ENCODE peak calls at places on chromosomes 5 and 9, in ten cellular contexts. D is uterus, V is HFF-Myc, G is HCT116, M is AG04449, L is AG04450, O is endothelial cell of umbilical vein, H is fibroblast of mammary gland, Y is prostate gland, X is right lobe of liver. I is an unnamed sample.

GRCh38 chr9:122126340-122127333 is 32.9 kb downstream of the NDUFA8 start:
- DNase-seq in Y (no peak), L (no peak), O (no peak), D (no peak), V (no peak), G (no peak), X (no peak), H (peak), M (no peak), I (no peak)

GRCh38 chr5:4271193-4271592 is 675.6 kb downstream of the IRX1 start:
- DNase-seq in M (no peak), L (no peak), D (no peak), Y (no peak), X (no peak), H (no peak), G (no peak), V (no peak), O (no peak), I (no peak)

GRCh38 chr5:38008198-38008597 is 168.4 kb upstream of the GDNF start:
- DNase-seq in H (no peak), V (peak), X (no peak), L (no peak), D (no peak), O (no peak), M (no peak), Y (no peak), G (no peak), I (no peak)

GRCh38 chr9:89678394-89679005 is 73.7 kb downstream of the GADD45G start:
- DNase-seq in O (no peak), V (no peak), Y (no peak), X (no peak), D (no peak), H (no peak), M (no peak), L (no peak), G (no peak), I (no peak)

GRCh38 chr9:127290666-127291065 is 26.1 kb downstream of the GARNL3 start:
- DNase-seq in G (no peak), O (no peak), L (no peak), Y (no peak), M (no peak), H (no peak), D (no peak), V (peak), X (no peak), I (no peak)

GRCh38 chr9:133460405-133461175 is 812 bp downstream of the CACFD1 start:
- DNase-seq in M (no peak), G (no peak), O (peak), V (no peak), Y (peak), H (no peak), X (peak), L (no peak), D (peak), I (no peak)

GRCh38 chr9:33349743-33350142 is 52.6 kb downstream of the AQP7 start:
- DNase-seq in H (peak), G (no peak), Y (no peak), O (no peak), D (no peak), L (no peak), V (no peak), M (no peak), X (no peak), I (no peak)

GRCh38 chr9:113649054-113649453 is 185.5 kb downstream of the RGS3 start:
- DNase-seq in H (peak), O (peak), M (no peak), D (no peak), V (no peak), L (no peak), Y (no peak), G (no peak), X (no peak), I (no peak)

GRCh38 chr5:170265527-170265926 is 32.0 kb downstream of the LCP2 start:
- DNase-seq in L (no peak), Y (no peak), O (no peak), H (peak), X (no peak), D (peak), V (no peak), M (no peak), G (no peak), I (no peak)

GRCh38 chr9:36625006-36625600 is 52.4 kb downstream of the MELK start:
- DNase-seq in G (peak), O (peak), D (no peak), H (peak), M (peak), Y (no peak), X (no peak), L (peak), V (peak), I (peak)

GRCh38 chr9:84919498-84919897 is 250.0 kb downstream of the NTRK2 start:
- DNase-seq in X (no peak), D (no peak), V (no peak), G (no peak), O (no peak), L (no peak), H (no peak), M (no peak), Y (no peak), I (no peak)

GRCh38 chr5:64330728-64331231 is 165.1 kb downstream of the RNF180 start:
- DNase-seq in X (peak), V (no peak), M (no peak), G (no peak), L (no peak), D (no peak), Y (peak), O (no peak), H (no peak), I (no peak)

GRCh38 chr9:9752722-9753121 is 860.1 kb downstream of the PTPRD start:
- DNase-seq in X (no peak), G (no peak), Y (no peak), O (no peak), H (peak), M (no peak), D (no peak), V (no peak), L (no peak), I (peak)

GRCh38 chr5:39146831-39147540 is 72.4 kb downstream of the FYB1 start:
- DNase-seq in G (no peak), D (no peak), Y (no peak), H (no peak), O (no peak), V (no peak), M (no peak), L (no peak), X (no peak), I (no peak)

GRCh38 chr5:141121563-141121962 is at the start of gene PCDHB4:
- DNase-seq in X (no peak), H (peak), O (peak), Y (no peak), V (no peak), G (no peak), M (no peak), L (no peak), D (peak), I (no peak)

GRCh38 chr5:179607449-179607931 is 16.0 kb downstream of the HNRNPH1 start:
- DNase-seq in L (no peak), D (no peak), H (peak), M (no peak), G (no peak), Y (peak), X (no peak), V (no peak), O (no peak), I (no peak)

GRCh38 chr5:54895816-54896341 is 89.5 kb downstream of the ESM1 start:
- DNase-seq in M (no peak), H (peak), Y (peak), L (no peak), X (no peak), G (peak), D (peak), O (peak), V (peak), I (no peak)

GRCh38 chr5:171927345-171927941 is 79.0 kb downstream of the FBXW11 start:
- DNase-seq in O (no peak), X (no peak), Y (no peak), M (no peak), H (peak), V (no peak), G (no peak), L (no peak), D (no peak), I (no peak)
- TF ChIP-seq CTCF in O (peak), X (peak), Y (no peak), M (peak), H (peak), V (peak), G (peak), L (peak), D (no peak), I (peak)

DNA sequence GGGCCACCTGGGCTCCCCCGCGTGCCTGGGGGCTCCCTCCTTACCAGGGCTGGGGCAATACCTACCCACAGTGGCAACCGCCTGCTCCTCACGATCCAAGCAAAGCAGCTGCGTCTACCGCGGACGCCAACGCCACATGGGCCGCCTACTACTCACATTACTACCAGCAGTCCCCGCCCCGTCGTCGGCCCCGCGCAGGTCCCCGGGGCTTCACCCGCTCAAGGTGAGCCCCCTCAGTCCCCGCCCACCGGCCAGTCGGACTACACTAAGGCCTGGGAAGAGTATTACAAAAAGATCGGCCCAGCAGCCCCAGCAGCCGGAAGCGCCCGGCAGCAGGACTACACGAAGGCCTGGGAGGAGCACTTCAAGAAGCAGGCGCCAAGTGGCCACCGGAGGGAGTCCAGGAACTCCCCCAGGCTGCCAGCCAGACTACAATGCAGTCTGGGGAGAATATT is 106.0 kb upstream of the MTAP start:
- DNase-seq in D (no peak), Y (no peak), O (no peak), H (no peak), X (no peak), L (no peak), V (no peak), M (no peak), G (no peak), I (no peak)
- TF ChIP-seq CTCF in D (no peak), Y (no peak), O (peak), H (peak), X (no peak), L (peak), V (peak), M (no peak), G (no peak), I (peak)

DNA sequence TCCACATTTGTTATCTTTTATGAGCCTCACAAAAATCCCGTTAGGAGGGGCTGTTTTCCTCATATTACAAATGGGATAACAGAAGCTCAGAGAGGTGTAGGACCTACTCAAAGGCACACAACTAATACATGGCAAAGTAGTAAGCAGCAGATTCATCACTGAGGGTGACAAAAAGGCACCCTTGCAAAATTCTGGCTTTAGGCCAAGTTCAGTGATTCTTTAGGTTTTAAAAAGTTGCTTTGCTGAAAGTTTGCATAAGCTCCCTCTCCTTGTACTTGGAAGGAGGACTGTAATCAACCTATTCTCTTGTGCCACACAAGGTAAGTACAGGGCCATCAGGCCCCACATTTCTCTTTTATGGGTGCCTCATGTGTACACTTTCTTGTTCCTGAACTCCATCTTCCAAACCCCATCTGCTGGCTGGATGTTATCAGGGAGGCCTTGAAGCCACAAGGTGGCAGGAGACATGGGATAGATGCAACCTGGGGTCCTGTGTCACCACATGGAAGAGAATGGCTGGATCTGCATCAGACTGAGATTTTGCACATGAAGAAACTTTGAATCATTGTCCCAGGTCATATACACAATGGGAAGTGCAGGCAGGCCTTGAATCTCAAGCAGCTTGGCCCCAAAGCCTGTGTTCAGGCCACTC is 311.6 kb downstream of the MSX2 start:
- DNase-seq in X (no peak), D (no peak), V (no peak), L (no peak), G (peak), H (no peak), O (no peak), M (no peak), Y (no peak), I (no peak)
- TF ChIP-seq CTCF in X (no peak), D (no peak), V (no peak), L (no peak), G (peak), H (no peak), O (no peak), M (no peak), Y (no peak), I (no peak)

GRCh38 chr9:110835404-110835803 is 166.8 kb downstream of the MUSK start:
- DNase-seq in Y (no peak), M (peak), G (peak), D (no peak), O (no peak), X (no peak), H (peak), L (peak), V (peak), I (peak)

GRCh38 chr9:110835859-110836271 is 167.3 kb downstream of the MUSK start:
- DNase-seq in G (no peak), X (no peak), Y (no peak), M (no peak), V (no peak), L (no peak), O (no peak), H (peak), D (no peak), I (no peak)

GRCh38 chr9:110830495-110830894 is 161.9 kb downstream of the MUSK start:
- DNase-seq in M (no peak), L (no peak), Y (no peak), H (no peak), X (no peak), O (no peak), V (no peak), D (no peak), G (no peak), I (no peak)

GRCh38 chr9:110837401-110838005 is 168.9 kb downstream of the MUSK start:
- DNase-seq in V (no peak), D (no peak), G (no peak), X (no peak), Y (no peak), H (no peak), L (no peak), O (no peak), M (no peak), I (no peak)

DNA sequence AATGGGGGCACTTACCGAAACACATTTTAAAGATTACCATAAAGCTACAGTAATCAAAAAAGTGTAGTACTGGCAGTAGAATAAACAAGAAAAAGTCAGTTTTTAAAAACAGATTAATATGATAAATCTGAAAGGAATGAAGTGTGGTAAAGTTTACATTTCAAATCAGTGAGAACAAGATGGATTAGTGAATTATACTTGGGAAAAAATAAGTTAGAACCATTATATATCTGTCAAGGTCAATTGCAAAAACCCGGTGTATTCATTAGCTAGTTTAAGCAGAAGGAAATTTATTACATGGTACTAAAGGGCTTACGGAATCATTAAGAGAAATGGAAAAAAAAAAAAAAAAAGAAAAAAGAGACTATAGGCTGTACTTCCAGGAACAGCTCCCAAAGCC is 164.3 kb downstream of the MUSK start:
- DNase-seq in X (no peak), Y (no peak), M (no peak), O (no peak), D (no peak), L (no peak), G (no peak), V (no peak), H (no peak), I (no peak)
- TF ChIP-seq CTCF in X (no peak), Y (no peak), M (no peak), O (no peak), D (no peak), L (no peak), G (no peak), V (no peak), H (no peak), I (no peak)